ENCODE peak calls at places on chromosomes 7 and 10, in five cellular contexts. O, R, I, Y and G are unnamed samples.

GRCh38 chr7:99955247-99955646 is 20.6 kb downstream of the AZGP1 start:
- DNase-seq in Y (no peak), I (no peak), O (no peak), R (no peak), G (no peak)

GRCh38 chr7:142357953-142358520 is 100.2 kb upstream of the PRSS58 start:
- DNase-seq in R (no peak), Y (peak), O (peak), I (no peak), G (peak)

GRCh38 chr7:143279186-143280098 is 5.3 kb upstream of the TMEM139 start:
- DNase-seq in I (no peak), R (no peak), O (no peak), Y (no peak), G (no peak)

GRCh38 chr10:104066945-104067344 is 18.7 kb downstream of the COL17A1 start:
- DNase-seq in I (no peak), R (no peak), O (no peak), Y (no peak), G (no peak)

GRCh38 chr7:131604841-131605279 is 48.4 kb upstream of the PODXL start:
- DNase-seq in I (no peak), Y (no peak), R (no peak), O (no peak), G (no peak)

GRCh38 chr7:51224811-51225581 is 91.6 kb downstream of the COBL start:
- DNase-seq in R (peak), O (no peak), Y (no peak), I (no peak), G (no peak)

GRCh38 chr10:72088879-72089585 is 681 bp upstream of the SPOCK2 start:
- DNase-seq in O (peak), R (no peak), I (peak), Y (no peak), G (peak)

GRCh38 chr7:128710391-128710930 is 28.7 kb upstream of the CALU start:
- DNase-seq in R (no peak), O (no peak), Y (peak), I (no peak), G (peak)

GRCh38 chr10:26839966-26840627 is 20.7 kb downstream of the ABI1 start:
- DNase-seq in O (no peak), I (no peak), Y (no peak), R (no peak), G (no peak)

GRCh38 chr7:6590645-6591110 is 857 bp downstream of the INTS15 start:
- DNase-seq in I (no peak), R (no peak), Y (peak), O (no peak), G (no peak)

GRCh38 chr10:96619803-96620773 is 33.3 kb upstream of the TM9SF3 start:
- DNase-seq in Y (no peak), I (no peak), R (no peak), O (no peak), G (no peak)

GRCh38 chr10:122592161-122592560 is 31.6 kb downstream of the DMBT1 start:
- DNase-seq in R (no peak), O (no peak), I (no peak), Y (no peak), G (no peak)

GRCh38 chr7:114533151-114533550 is 118.5 kb downstream of the FOXP2 start:
- DNase-seq in R (no peak), Y (no peak), I (no peak), O (no peak), G (no peak)

GRCh38 chr10:79247373-79248137 is 99.7 kb upstream of the PPIF start:
- DNase-seq in Y (no peak), O (peak), I (no peak), R (no peak), G (no peak)

GRCh38 chr10:121536271-121536918 is 61.8 kb downstream of the FGFR2 start:
- DNase-seq in I (no peak), O (no peak), R (no peak), Y (no peak), G (no peak)

GRCh38 chr7:142753366-142753765 is 4.1 kb downstream of the PRSS1 start:
- DNase-seq in R (no peak), O (no peak), I (no peak), Y (no peak), G (no peak)

GRCh38 chr10:71144824-71145223 is 67.5 kb upstream of the UNC5B start:
- DNase-seq in R (peak), I (no peak), Y (no peak), O (no peak), G (no peak)

GRCh38 chr10:33155720-33156638 is 178.5 kb downstream of the NRP1 start:
- DNase-seq in R (no peak), Y (peak), I (no peak), O (peak), G (no peak)

GRCh38 chr7:29442146-29442545 is 121.5 kb upstream of the PRR15 start:
- DNase-seq in O (no peak), R (no peak), I (no peak), Y (no peak), G (no peak)

GRCh38 chr10:35433851-35434426 is 97.6 kb downstream of the CCNY start:
- DNase-seq in I (no peak), O (no peak), R (no peak), Y (no peak), G (no peak)

GRCh38 chr10:131174211-131174565 is 137.3 kb downstream of the TCERG1L start:
- DNase-seq in Y (no peak), R (no peak), I (no peak), O (no peak), G (no peak)

GRCh38 chr10:102335184-102335583 is 60.3 kb upstream of the NFKB2 start:
- DNase-seq in Y (no peak), O (no peak), I (no peak), R (no peak), G (no peak)

GRCh38 chr7:115097175-115097671 is 175.3 kb downstream of the MDFIC start:
- DNase-seq in I (no peak), R (no peak), O (no peak), Y (no peak), G (no peak)

GRCh38 chr7:90625562-90625961 is 29.4 kb downstream of the CDK14 start:
- DNase-seq in R (no peak), I (no peak), O (no peak), Y (no peak), G (no peak)

GRCh38 chr10:14586901-14587300 is 187.8 kb downstream of the FAM107B start:
- DNase-seq in O (no peak), R (no peak), I (peak), Y (no peak), G (no peak)

GRCh38 chr10:112235920-112236319 is 47.3 kb upstream of the TECTB start:
- DNase-seq in R (no peak), Y (no peak), I (no peak), O (no peak), G (no peak)

GRCh38 chr7:121076350-121077164 is 88.0 kb downstream of the CPED1 start:
- DNase-seq in I (no peak), Y (no peak), R (no peak), O (no peak), G (no peak)

GRCh38 chr7:55021053-55021452 is 2.2 kb downstream of the EGFR start:
- DNase-seq in R (no peak), I (no peak), O (no peak), Y (no peak), G (no peak)